ENCODE peak calls at places on chromosomes 7 and 10, in six cellular contexts. One of them, this sample, is unnamed.

GRCh38 chr10:92915892-92916291 is 67.6 kb downstream of the EXOC6 start:
- DNase-seq in IMR-90: no peak
- DNase-seq in trophoblast cell: no peak
- DNase-seq in H9: no peak
- DNase-seq in mesenchymal stem cell: no peak
- DNase-seq in H1: no peak
- DNase-seq in this sample: no peak

GRCh38 chr7:82450759-82451158 is 7.2 kb upstream of the CACNA2D1 start:
- DNase-seq in IMR-90: no peak
- DNase-seq in trophoblast cell: no peak
- DNase-seq in H9: no peak
- DNase-seq in mesenchymal stem cell: no peak
- DNase-seq in H1: no peak
- DNase-seq in this sample: no peak

GRCh38 chr7:21640150-21640549 is 97.3 kb downstream of the DNAH11 start:
- DNase-seq in IMR-90: no peak
- DNase-seq in trophoblast cell: peak; percentile 89
- DNase-seq in H9: no peak
- DNase-seq in mesenchymal stem cell: no peak
- DNase-seq in H1: no peak
- DNase-seq in this sample: no peak

GRCh38 chr7:42082144-42082543 is 154.9 kb downstream of the GLI3 start:
- DNase-seq in IMR-90: peak; percentile 84
- DNase-seq in trophoblast cell: no peak
- DNase-seq in H9: no peak
- DNase-seq in mesenchymal stem cell: peak; percentile 74
- DNase-seq in H1: no peak
- DNase-seq in this sample: no peak

GRCh38 chr10:88106348-88106747 is 242.9 kb downstream of the PTEN start:
- DNase-seq in IMR-90: no peak
- DNase-seq in trophoblast cell: no peak
- DNase-seq in H9: no peak
- DNase-seq in mesenchymal stem cell: no peak
- DNase-seq in H1: no peak
- DNase-seq in this sample: no peak

GRCh38 chr7:27242046-27242579 is 489 bp upstream of the EVX1 start:
- DNase-seq in IMR-90: no peak
- DNase-seq in trophoblast cell: no peak
- DNase-seq in H9: no peak
- DNase-seq in mesenchymal stem cell: no peak
- DNase-seq in H1: no peak
- DNase-seq in this sample: no peak

GRCh38 chr7:30028749-30029635 is 780 bp downstream of the PLEKHA8 start:
- DNase-seq in IMR-90: peak; percentile 19
- DNase-seq in trophoblast cell: peak; percentile 38
- DNase-seq in H9: peak; percentile 71
- DNase-seq in mesenchymal stem cell: peak; percentile 59
- DNase-seq in H1: no peak
- DNase-seq in this sample: no peak

GRCh38 chr10:76469675-76470074 is 1038.3 kb downstream of the LRMDA start:
- DNase-seq in IMR-90: no peak
- DNase-seq in trophoblast cell: no peak
- DNase-seq in H9: no peak
- DNase-seq in mesenchymal stem cell: no peak
- DNase-seq in H1: no peak
- DNase-seq in this sample: no peak

GRCh38 chr10:4176500-4177281 is 391.7 kb upstream of the KLF6 start:
- DNase-seq in IMR-90: no peak
- DNase-seq in trophoblast cell: no peak
- DNase-seq in H9: no peak
- DNase-seq in mesenchymal stem cell: no peak
- DNase-seq in H1: no peak
- DNase-seq in this sample: no peak

GRCh38 chr7:111329367-111330234 is 232.7 kb downstream of the IMMP2L start:
- DNase-seq in IMR-90: peak; percentile 33
- DNase-seq in trophoblast cell: no peak
- DNase-seq in H9: no peak
- DNase-seq in mesenchymal stem cell: peak; percentile 26
- DNase-seq in H1: no peak
- DNase-seq in this sample: no peak

GRCh38 chr10:49733866-49734265 is 28.3 kb downstream of the OGDHL start:
- DNase-seq in IMR-90: no peak
- DNase-seq in trophoblast cell: no peak
- DNase-seq in H9: no peak
- DNase-seq in mesenchymal stem cell: no peak
- DNase-seq in H1: no peak
- DNase-seq in this sample: no peak

GRCh38 chr7:70726951-70727378 is 405.0 kb upstream of the GALNT17 start:
- DNase-seq in IMR-90: no peak
- DNase-seq in trophoblast cell: peak; percentile 20
- DNase-seq in H9: no peak
- DNase-seq in mesenchymal stem cell: no peak
- DNase-seq in H1: no peak
- DNase-seq in this sample: no peak

GRCh38 chr10:60627778-60628773 is 150.2 kb upstream of the CDK1 start:
- DNase-seq in IMR-90: no peak
- DNase-seq in trophoblast cell: no peak
- DNase-seq in H9: no peak
- DNase-seq in mesenchymal stem cell: no peak
- DNase-seq in H1: no peak
- DNase-seq in this sample: no peak

GRCh38 chr7:29488203-29488970 is 75.2 kb upstream of the PRR15 start:
- DNase-seq in IMR-90: no peak
- DNase-seq in trophoblast cell: no peak
- DNase-seq in H9: no peak
- DNase-seq in mesenchymal stem cell: no peak
- DNase-seq in H1: no peak
- DNase-seq in this sample: no peak

GRCh38 chr10:73965890-73966768 is 31.8 kb upstream of the VCL start:
- DNase-seq in IMR-90: peak; percentile 99
- DNase-seq in trophoblast cell: peak; percentile 88
- DNase-seq in H9: peak; percentile 98
- DNase-seq in mesenchymal stem cell: peak; percentile 100
- DNase-seq in H1: peak; percentile 96
- DNase-seq in this sample: peak; percentile 91

GRCh38 chr7:85041599-85042216 is 145.1 kb downstream of the SEMA3D start:
- DNase-seq in IMR-90: peak; percentile 69
- DNase-seq in trophoblast cell: peak; percentile 51
- DNase-seq in H9: peak; percentile 63
- DNase-seq in mesenchymal stem cell: peak; percentile 66
- DNase-seq in H1: no peak
- DNase-seq in this sample: peak; percentile 60

GRCh38 chr7:125934539-125934938 is 1004.9 kb upstream of the POT1 start:
- DNase-seq in IMR-90: no peak
- DNase-seq in trophoblast cell: no peak
- DNase-seq in H9: no peak
- DNase-seq in mesenchymal stem cell: no peak
- DNase-seq in H1: no peak
- DNase-seq in this sample: no peak

GRCh38 chr10:35304649-35305048 is 31.7 kb upstream of the CCNY start:
- DNase-seq in IMR-90: no peak
- DNase-seq in trophoblast cell: no peak
- DNase-seq in H9: no peak
- DNase-seq in mesenchymal stem cell: no peak
- DNase-seq in H1: no peak
- DNase-seq in this sample: no peak

GRCh38 chr10:84257343-84258020 is 12.6 kb downstream of the RGR start:
- DNase-seq in IMR-90: no peak
- DNase-seq in trophoblast cell: no peak
- DNase-seq in H9: no peak
- DNase-seq in mesenchymal stem cell: no peak
- DNase-seq in H1: no peak
- DNase-seq in this sample: no peak

GRCh38 chr10:70551971-70552422 is 50.5 kb downstream of the PRF1 start:
- DNase-seq in IMR-90: peak; percentile 94
- DNase-seq in trophoblast cell: peak; percentile 95
- DNase-seq in H9: no peak
- DNase-seq in mesenchymal stem cell: peak; percentile 84
- DNase-seq in H1: no peak
- DNase-seq in this sample: no peak

GRCh38 chr10:22648547-22648961 is 65.8 kb downstream of the PIP4K2A start:
- DNase-seq in IMR-90: peak; percentile 46
- DNase-seq in trophoblast cell: peak; percentile 42
- DNase-seq in H9: no peak
- DNase-seq in mesenchymal stem cell: peak; percentile 79
- DNase-seq in H1: no peak
- DNase-seq in this sample: no peak

GRCh38 chr10:132942101-132942739 is at the start of gene CFAP46:
- DNase-seq in IMR-90: peak; percentile 44
- DNase-seq in trophoblast cell: no peak
- DNase-seq in H9: peak; percentile 78
- DNase-seq in mesenchymal stem cell: peak; percentile 68
- DNase-seq in H1: no peak
- DNase-seq in this sample: peak; percentile 71

GRCh38 chr10:119409906-119410305 is 132.6 kb downstream of the RGS10 start:
- DNase-seq in IMR-90: peak; percentile 97
- DNase-seq in trophoblast cell: peak; percentile 69
- DNase-seq in H9: no peak
- DNase-seq in mesenchymal stem cell: peak; percentile 97
- DNase-seq in H1: no peak
- DNase-seq in this sample: no peak

GRCh38 chr7:141654551-141654950 is 47.4 kb downstream of the DENND11 start:
- DNase-seq in IMR-90: peak; percentile 69
- DNase-seq in trophoblast cell: peak; percentile 7
- DNase-seq in H9: peak; percentile 76
- DNase-seq in mesenchymal stem cell: peak; percentile 78
- DNase-seq in H1: peak; percentile 46
- DNase-seq in this sample: peak; percentile 55

GRCh38 chr7:98930921-98931320 is 52.6 kb downstream of the TRRAP start:
- DNase-seq in IMR-90: peak; percentile 34
- DNase-seq in trophoblast cell: no peak
- DNase-seq in H9: no peak
- DNase-seq in mesenchymal stem cell: no peak
- DNase-seq in H1: no peak
- DNase-seq in this sample: no peak

GRCh38 chr7:47087866-47088265 is 494.0 kb downstream of the TNS3 start:
- DNase-seq in IMR-90: peak; percentile 61
- DNase-seq in trophoblast cell: no peak
- DNase-seq in H9: no peak
- DNase-seq in mesenchymal stem cell: no peak
- DNase-seq in H1: no peak
- DNase-seq in this sample: no peak

GRCh38 chr10:70866424-70866823 is 21.9 kb downstream of the PCBD1 start:
- DNase-seq in IMR-90: no peak
- DNase-seq in trophoblast cell: no peak
- DNase-seq in H9: no peak
- DNase-seq in mesenchymal stem cell: peak; percentile 57
- DNase-seq in H1: no peak
- DNase-seq in this sample: no peak

GRCh38 chr7:155800301-155800700 is 12.0 kb downstream of the SHH start:
- DNase-seq in IMR-90: no peak
- DNase-seq in trophoblast cell: no peak
- DNase-seq in H9: no peak
- DNase-seq in mesenchymal stem cell: no peak
- DNase-seq in H1: no peak
- DNase-seq in this sample: no peak
- H4K91ac ChIP-seq in IMR-90: no peak overlapping the region
- H4K91ac ChIP-seq in trophoblast cell: no peak overlapping the region
- H4K91ac ChIP-seq in H9: no peak overlapping the region
- H4K91ac ChIP-seq in mesenchymal stem cell: no peak overlapping the region
- H4K91ac ChIP-seq in H1: no peak overlapping the region
- H4K91ac ChIP-seq in this sample: no peak overlapping the region

GRCh38 chr7:25803117-25803887 is 348.7 kb upstream of the NFE2L3 start:
- DNase-seq in IMR-90: no peak
- DNase-seq in trophoblast cell: no peak
- DNase-seq in H9: no peak
- DNase-seq in mesenchymal stem cell: no peak
- DNase-seq in H1: no peak
- DNase-seq in this sample: no peak
- H3K27ac ChIP-seq in IMR-90: no peak overlapping the region
- H3K27ac ChIP-seq in trophoblast cell: peak overlapping the region; percentile 84
- H3K27ac ChIP-seq in H9: no peak overlapping the region
- H3K27ac ChIP-seq in mesenchymal stem cell: no peak overlapping the region
- H3K27ac ChIP-seq in H1: no peak overlapping the region
- H3K27ac ChIP-seq in this sample: no peak overlapping the region

GRCh38 chr10:26543567-26544306 is 105.6 kb downstream of the APBB1IP start:
- DNase-seq in IMR-90: no peak
- DNase-seq in trophoblast cell: no peak
- DNase-seq in H9: no peak
- DNase-seq in mesenchymal stem cell: no peak
- DNase-seq in H1: no peak
- DNase-seq in this sample: no peak
- H4K91ac ChIP-seq in IMR-90: no peak overlapping the region
- H4K91ac ChIP-seq in trophoblast cell: no peak overlapping the region
- H4K91ac ChIP-seq in H9: no peak overlapping the region
- H4K91ac ChIP-seq in mesenchymal stem cell: no peak overlapping the region
- H4K91ac ChIP-seq in H1: no peak overlapping the region
- H4K91ac ChIP-seq in this sample: no peak overlapping the region

DNA sequence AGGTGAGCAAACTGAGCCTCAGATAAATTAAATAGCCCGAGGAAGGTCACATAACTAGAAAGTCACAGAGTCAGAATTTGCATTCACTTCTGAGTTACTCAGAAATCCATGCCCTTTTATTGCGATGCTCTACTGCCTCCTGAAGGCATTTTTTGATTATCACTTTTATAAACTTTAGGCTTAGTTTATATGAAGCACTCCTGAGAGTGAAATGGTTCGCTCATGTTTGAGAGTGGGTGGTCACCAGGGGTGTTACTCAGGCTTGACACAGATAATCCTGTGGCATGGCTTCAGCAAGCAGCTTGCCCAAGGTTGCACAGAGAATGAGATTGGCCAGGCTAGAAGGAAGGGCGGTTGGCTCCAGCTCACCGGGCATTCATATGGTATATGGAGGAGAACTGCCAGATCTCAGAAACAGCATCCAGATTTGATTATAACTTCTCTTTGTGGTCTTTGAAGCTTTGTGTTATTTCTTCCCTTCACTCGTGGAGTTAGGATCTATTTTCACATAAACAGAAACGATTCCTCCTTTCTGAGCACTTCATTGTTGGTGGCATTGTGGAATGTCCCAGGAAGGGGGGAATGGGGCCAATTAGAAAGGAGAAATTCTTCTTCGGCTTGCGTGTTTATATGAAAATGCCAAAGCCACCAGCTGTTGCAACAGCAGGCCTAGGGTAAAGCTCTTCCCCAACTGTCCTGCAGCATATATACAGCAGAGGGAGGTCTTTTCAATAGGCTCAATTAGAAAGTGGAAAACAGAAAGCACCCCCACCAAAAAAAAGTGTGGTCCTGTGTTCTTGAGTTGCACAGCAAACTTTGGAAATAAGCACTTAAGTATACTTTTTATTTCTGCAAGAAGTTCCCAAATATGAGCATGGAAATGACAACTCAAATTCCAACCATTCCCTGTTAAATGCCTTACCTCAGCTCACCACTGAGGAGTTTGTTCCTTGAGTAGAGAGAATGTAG is 628.8 kb downstream of the SUGCT start:
- DNase-seq in IMR-90: peak; percentile 86
- DNase-seq in trophoblast cell: no peak
- DNase-seq in H9: no peak
- DNase-seq in mesenchymal stem cell: peak; percentile 82
- DNase-seq in H1: no peak
- DNase-seq in this sample: no peak
- H3K27ac ChIP-seq in IMR-90: peak overlapping the region; percentile 91
- H3K27ac ChIP-seq in trophoblast cell: no peak overlapping the region
- H3K27ac ChIP-seq in H9: no peak overlapping the region
- H3K27ac ChIP-seq in mesenchymal stem cell: peak overlapping the region; percentile 9
- H3K27ac ChIP-seq in H1: no peak overlapping the region
- H3K27ac ChIP-seq in this sample: no peak overlapping the region